ENCODE peak calls at places on chromosomes 13 and 19, in nine cellular contexts. G, U, N, S, X, Q, W, B and Y are unnamed samples.

GRCh38 chr13:106155411-106155810 is 380.1 kb downstream of the EFNB2 start:
- DNase-seq in S (no peak), N (peak), X (no peak), B (peak), G (no peak), Q (no peak), W (no peak), U (no peak), Y (no peak)

GRCh38 chr19:3061214-3062161 is 807 bp downstream of the TLE5 start:
- DNase-seq in W (no peak), B (no peak), G (no peak), U (no peak), N (no peak), S (no peak), X (peak), Q (peak), Y (peak)

GRCh38 chr13:35349673-35350278 is 126.7 kb downstream of the MAB21L1 start:
- DNase-seq in B (no peak), N (peak), S (no peak), X (peak), U (no peak), Q (no peak), G (no peak), W (no peak), Y (no peak)

GRCh38 chr13:70723732-70724131 is 615.5 kb upstream of the KLHL1 start:
- DNase-seq in S (no peak), Q (no peak), B (no peak), G (no peak), N (peak), W (no peak), X (peak), U (no peak), Y (no peak)

GRCh38 chr19:30227661-30228112 is 144.5 kb upstream of the ZNF536 start:
- DNase-seq in U (no peak), B (peak), Q (peak), G (peak), N (peak), S (no peak), X (peak), W (peak), Y (peak)

GRCh38 chr13:46552888-46553520 is at the start of gene LRCH1:
- DNase-seq in Q (peak), G (peak), S (peak), W (peak), X (peak), N (peak), U (peak), B (peak), Y (peak)

GRCh38 chr13:19668778-19669177 is 35.3 kb downstream of the MPHOSPH8 start:
- DNase-seq in W (no peak), N (no peak), U (no peak), S (no peak), G (no peak), Q (no peak), B (no peak), X (no peak), Y (no peak)

GRCh38 chr19:1066251-1066747 is 668 bp upstream of the ARHGAP45 start:
- DNase-seq in S (no peak), Q (peak), N (no peak), X (no peak), B (no peak), G (no peak), W (peak), U (no peak), Y (peak)

GRCh38 chr13:58979851-58980250 is 1183.9 kb downstream of the DIAPH3 start:
- DNase-seq in X (peak), N (no peak), G (no peak), B (no peak), Q (no peak), S (no peak), U (no peak), W (no peak), Y (no peak)

GRCh38 chr13:111037838-111038397 is 77.2 kb upstream of the ARHGEF7 start:
- DNase-seq in B (no peak), N (no peak), G (no peak), Q (no peak), U (no peak), S (no peak), W (no peak), X (no peak), Y (no peak)

GRCh38 chr19:34960103-34960805 is 3.8 kb downstream of the ZNF792 start:
- DNase-seq in X (peak), W (no peak), U (no peak), S (no peak), N (no peak), G (no peak), Q (no peak), B (peak), Y (no peak)

GRCh38 chr19:34502582-34503545 is 21.3 kb downstream of the WTIP start:
- DNase-seq in G (no peak), S (peak), X (no peak), N (no peak), W (no peak), B (no peak), U (no peak), Q (no peak), Y (no peak)

GRCh38 chr13:107205318-107206112 is 637.6 kb upstream of the ARGLU1 start:
- DNase-seq in U (no peak), B (peak), N (peak), X (peak), W (peak), G (peak), S (no peak), Q (peak), Y (peak)

GRCh38 chr13:95948646-95949045 is 104.6 kb downstream of the UGGT2 start:
- DNase-seq in Q (no peak), S (no peak), W (no peak), U (no peak), X (peak), G (no peak), N (peak), B (no peak), Y (no peak)

GRCh38 chr13:77387607-77388200 is 60.8 kb upstream of the MYCBP2 start:
- DNase-seq in W (no peak), U (no peak), B (no peak), Q (no peak), S (no peak), X (no peak), N (no peak), G (no peak), Y (no peak)

GRCh38 chr19:3146677-3147100 is 10.9 kb downstream of the GNA15 start:
- DNase-seq in W (peak), G (peak), X (no peak), Q (peak), U (no peak), N (no peak), B (no peak), S (no peak), Y (peak)

GRCh38 chr19:13076320-13076719 is 26.3 kb downstream of the LYL1 start:
- DNase-seq in X (no peak), S (no peak), G (no peak), U (no peak), N (no peak), Q (no peak), B (no peak), W (no peak), Y (no peak)

GRCh38 chr19:6718741-6719539 is 1.5 kb downstream of the C3 start:
- DNase-seq in N (no peak), G (no peak), W (peak), B (no peak), S (no peak), U (no peak), X (peak), Q (peak), Y (peak)

GRCh38 chr13:96898855-96899254 is 95.4 kb downstream of the OXGR1 start:
- DNase-seq in X (no peak), U (no peak), G (no peak), Q (no peak), B (no peak), N (no peak), S (no peak), W (no peak), Y (no peak)

GRCh38 chr19:31470229-31470939 is 121.1 kb upstream of the TSHZ3 start:
- DNase-seq in X (no peak), Q (no peak), B (no peak), U (no peak), N (no peak), S (no peak), W (no peak), G (no peak), Y (no peak)

GRCh38 chr19:49340069-49340864 is 5.1 kb downstream of the CD37 start:
- DNase-seq in G (no peak), N (peak), U (no peak), X (no peak), Q (peak), B (no peak), W (peak), S (peak), Y (peak)

GRCh38 chr13:110113284-110113764 is 193.6 kb downstream of the COL4A1 start:
- DNase-seq in N (peak), S (no peak), U (no peak), X (peak), Q (no peak), W (no peak), G (no peak), B (peak), Y (no peak)

GRCh38 chr13:61648546-61648945 is 232.9 kb upstream of the PCDH20 start:
- DNase-seq in G (no peak), W (no peak), S (no peak), X (no peak), B (no peak), Q (no peak), N (no peak), U (no peak), Y (no peak)

GRCh38 chr13:50156140-50156539 is 140.9 kb downstream of the KCNRG start:
- DNase-seq in S (no peak), B (peak), U (no peak), G (no peak), Q (no peak), N (peak), X (peak), W (no peak), Y (no peak)

DNA sequence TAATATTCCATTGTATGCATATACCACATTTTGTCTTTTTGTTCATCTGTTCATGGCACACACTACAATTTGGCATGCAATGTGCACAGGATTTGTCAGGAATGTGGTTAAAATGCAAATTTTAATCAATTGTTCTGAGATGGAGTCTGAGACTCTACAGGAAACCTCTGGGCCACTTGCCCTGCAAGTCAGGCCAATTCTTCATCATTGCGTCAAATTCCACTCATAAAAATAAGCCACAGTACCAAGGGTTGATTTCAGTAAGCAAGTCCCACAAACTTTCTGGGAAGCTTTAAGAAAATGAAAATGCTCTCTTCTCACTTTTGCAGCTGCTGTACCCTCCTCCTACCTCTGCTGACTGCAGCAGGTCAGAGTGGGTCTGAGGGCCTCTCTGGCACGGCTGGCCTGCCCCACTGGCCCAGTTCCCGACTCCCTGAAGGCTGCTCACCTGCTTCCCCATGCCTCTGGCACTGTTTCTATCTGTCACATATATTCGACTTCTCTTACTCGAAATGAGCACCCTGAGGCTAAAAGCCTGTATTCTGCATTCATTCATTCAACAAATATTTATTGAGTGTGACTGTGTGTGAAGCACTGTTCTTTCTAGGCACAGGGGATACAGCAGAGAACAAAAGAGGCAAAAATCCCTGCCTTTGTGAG is 83.8 kb upstream of the WASF3 start:
- DNase-seq in S (no peak), N (no peak), U (no peak), B (no peak), G (no peak), W (no peak), X (no peak), Q (peak), Y (no peak)
- TF ChIP-seq CTCF in S (no peak), N (no peak), U (no peak), B (no peak), G (no peak), W (no peak), X (no peak), Q (no peak), Y (no peak)

GRCh38 chr19:56538254-56538760 is 441 bp upstream of the ZFP28 start:
- DNase-seq in S (peak), X (peak), N (peak), G (peak), W (peak), Q (peak), B (peak), U (peak), Y (peak)
- TF ChIP-seq CTCF in S (no peak), X (no peak), N (no peak), G (no peak), W (no peak), Q (no peak), B (no peak), U (no peak), Y (no peak)

DNA sequence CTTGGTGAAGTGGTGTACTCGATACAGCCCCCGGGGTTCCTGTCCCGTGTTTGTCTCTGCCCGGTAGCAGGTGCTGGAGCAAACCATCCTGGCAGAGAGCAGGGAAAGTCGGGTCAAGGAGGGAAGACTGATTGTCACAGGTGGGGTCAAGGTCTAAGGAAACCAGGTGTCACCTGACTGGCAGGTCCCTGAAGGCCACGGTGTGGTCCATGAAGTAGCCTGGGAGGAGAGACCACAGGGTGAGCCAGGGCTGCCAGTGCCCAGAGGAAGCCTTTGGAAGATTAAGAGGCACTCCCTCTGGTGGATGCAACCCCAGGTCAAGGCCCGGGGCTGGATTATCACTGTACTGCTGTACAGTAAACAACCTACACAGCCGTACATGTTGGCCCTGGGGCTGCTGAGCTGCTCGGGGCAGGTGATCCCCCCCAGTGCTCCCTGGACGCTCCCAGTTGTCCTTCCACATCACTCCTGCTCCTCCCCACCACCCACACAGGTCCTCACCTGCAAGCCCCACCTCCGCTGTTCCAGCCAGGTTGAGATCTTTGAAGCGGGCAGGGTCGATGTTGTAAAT is 6.0 kb upstream of the CCER2 start:
- DNase-seq in N (peak), B (no peak), X (peak), G (no peak), W (no peak), Q (no peak), S (peak), U (no peak), Y (peak)
- TF ChIP-seq CTCF in N (peak), B (peak), X (peak), G (peak), W (no peak), Q (no peak), S (peak), U (no peak), Y (no peak)

DNA sequence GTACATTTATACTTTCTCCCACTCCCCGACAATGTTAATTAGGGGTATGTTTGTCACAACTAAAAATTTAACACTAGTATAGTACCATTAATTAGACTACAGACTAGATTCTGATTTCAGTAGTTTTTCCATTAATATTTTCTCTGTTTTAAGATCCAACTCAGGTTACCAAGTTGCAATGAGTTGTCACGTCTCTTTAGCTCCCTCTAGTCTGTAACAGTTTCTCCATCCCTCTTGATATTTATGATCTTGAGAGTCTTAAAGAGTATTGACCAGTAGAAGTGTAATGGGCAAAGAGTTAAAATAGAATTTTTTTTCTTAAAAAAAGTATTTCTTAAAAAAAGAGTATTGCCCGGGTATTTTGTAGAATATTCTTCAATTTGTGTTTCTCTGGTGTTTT is 598.1 kb downstream of the TBC1D4 start:
- DNase-seq in W (no peak), B (no peak), G (no peak), X (no peak), N (no peak), U (no peak), S (no peak), Q (no peak), Y (no peak)
- TF ChIP-seq CTCF in W (no peak), B (peak), G (no peak), X (peak), N (peak), U (peak), S (peak), Q (no peak), Y (no peak)

GRCh38 chr19:18522124-18522861 is 423 bp upstream of the ELL start:
- DNase-seq in Q (peak), N (peak), W (peak), B (peak), G (peak), X (peak), U (peak), S (peak), Y (peak)
- TF ChIP-seq CTCF in Q (no peak), N (peak), W (no peak), B (no peak), G (no peak), X (peak), U (peak), S (no peak), Y (peak)

DNA sequence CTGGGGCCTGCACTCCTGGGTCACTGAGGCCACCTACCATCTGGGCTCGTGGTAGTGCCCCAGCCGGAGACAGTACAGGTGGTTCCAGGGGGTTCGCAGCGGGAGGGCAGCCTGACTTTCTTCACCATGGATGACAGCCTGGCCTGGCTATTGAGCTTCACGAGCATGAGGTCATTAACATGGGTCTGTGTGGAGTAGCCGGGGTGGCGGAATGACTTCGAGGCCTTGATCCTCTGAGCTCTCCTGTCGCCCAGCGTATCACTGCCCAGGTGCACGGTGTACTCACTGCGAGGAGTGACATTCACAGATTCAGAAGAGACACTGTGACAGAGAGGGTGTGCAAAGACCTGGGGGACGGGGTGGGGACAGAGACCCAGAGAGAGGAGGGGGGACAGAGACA is 3.5 kb downstream of the KLK7 start:
- DNase-seq in N (no peak), S (no peak), W (peak), G (no peak), U (no peak), B (no peak), X (no peak), Q (no peak), Y (no peak)
- TF ChIP-seq CTCF in N (no peak), S (no peak), W (no peak), G (no peak), U (no peak), B (no peak), X (no peak), Q (no peak), Y (no peak)

GRCh38 chr19:11324079-11324661 is 15.3 kb downstream of the RAB3D start:
- DNase-seq in U (peak), X (peak), B (peak), G (no peak), W (no peak), S (no peak), Q (no peak), N (peak), Y (peak)
- TF ChIP-seq CTCF in U (no peak), X (no peak), B (no peak), G (no peak), W (no peak), S (no peak), Q (no peak), N (no peak), Y (no peak)

DNA sequence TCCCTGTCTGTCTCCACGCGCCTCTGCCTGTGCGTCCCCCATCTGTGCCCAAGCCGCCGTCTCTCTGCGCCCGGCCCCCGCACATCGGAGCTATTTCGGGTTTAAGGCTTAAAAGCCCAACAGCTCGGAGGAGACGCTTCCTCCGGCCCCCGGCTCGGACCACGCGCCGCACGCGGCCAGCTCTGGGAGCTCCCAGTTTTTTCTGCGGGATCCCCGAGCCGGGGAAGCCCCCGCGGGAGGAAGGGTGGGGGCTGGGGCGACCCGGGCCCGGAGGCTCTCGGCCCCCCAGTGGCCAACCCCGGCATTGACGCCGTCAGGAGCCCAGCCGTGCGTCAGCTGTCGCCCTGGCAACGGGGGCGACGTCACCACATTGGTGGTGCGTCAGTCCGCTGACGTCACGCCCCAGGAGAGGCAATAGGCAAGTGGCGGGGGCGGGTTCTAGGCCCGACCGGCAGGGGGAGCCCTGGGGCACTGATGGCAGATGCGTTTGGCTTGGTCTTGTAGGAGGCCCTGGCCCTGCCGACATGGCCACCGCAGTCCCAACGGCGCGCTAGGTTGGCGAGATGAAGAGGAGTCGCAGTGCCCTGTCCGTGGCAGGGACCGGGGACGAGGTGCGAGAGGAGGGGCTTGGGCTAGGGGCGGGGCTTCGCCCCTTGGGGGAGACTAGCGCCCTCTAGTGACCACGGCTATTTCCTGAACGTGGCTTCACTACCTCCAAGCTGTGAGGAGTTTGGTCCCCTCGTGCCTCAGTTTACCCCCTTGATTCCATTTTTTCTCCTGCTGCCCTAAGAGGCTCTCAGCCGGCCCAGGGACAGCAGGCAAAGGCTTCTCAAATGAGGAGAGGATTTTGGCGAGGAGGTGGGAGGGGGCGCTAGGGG is 3.7 kb upstream of the PDE4A start:
- DNase-seq in X (peak), B (peak), U (peak), S (no peak), N (peak), G (peak), Q (peak), W (peak), Y (peak)
- TF ChIP-seq CTCF in X (peak), B (peak), U (peak), S (peak), N (peak), G (peak), Q (peak), W (peak), Y (peak)